ENCODE peak calls at places on chromosomes 5 and 9, in four cellular contexts. X is CD14-positive monocyte, U is GM12865, H is fibroblast of mammary gland. I is an unnamed sample.

GRCh38 chr9:36802171-36802920 is 229.7 kb downstream of the MELK start:
- DNase-seq in X (no peak), U (no peak), H (peak; percentile 30), I (no peak)

GRCh38 chr5:113059232-113059805 is 82.7 kb downstream of the DCP2 start:
- DNase-seq in X (no peak), U (no peak), H (peak; percentile 90), I (no peak)

GRCh38 chr9:124779368-124780059 is 2.6 kb downstream of the OLFML2A start:
- DNase-seq in X (no peak), U (no peak), H (peak; percentile 95), I (peak; percentile 69)

GRCh38 chr5:50717615-50718014 is 51.2 kb downstream of the PARP8 start:
- DNase-seq in X (no peak), U (no peak), H (no peak), I (no peak)

GRCh38 chr9:111983484-111983908 is 86.9 kb downstream of the UGCG start:
- DNase-seq in X (no peak), U (peak; percentile 93), H (no peak), I (no peak)

GRCh38 chr9:120583958-120584369 is 4.0 kb upstream of the CDK5RAP2 start:
- DNase-seq in X (peak; percentile 78), U (peak; percentile 91), H (peak; percentile 82), I (no peak)

GRCh38 chr9:100408541-100409175 is 18.3 kb upstream of the MSANTD3 start:
- DNase-seq in X (no peak), U (no peak), H (no peak), I (no peak)

GRCh38 chr9:109907400-109907799 is 127.4 kb downstream of the PALM2AKAP2 start:
- DNase-seq in X (no peak), U (peak; percentile 90), H (no peak), I (no peak)

GRCh38 chr5:98248949-98249348 is 524.5 kb upstream of the RGMB start:
- DNase-seq in X (no peak), U (no peak), H (peak; percentile 92), I (no peak)

GRCh38 chr9:22446589-22446949 is at the start of gene DMRTA1:
- DNase-seq in X (no peak), U (no peak), H (peak; percentile 48), I (no peak)

GRCh38 chr9:130433168-130433946 is 11.4 kb upstream of the ASS1 start:
- DNase-seq in X (no peak), U (peak; percentile 18), H (no peak), I (no peak)

GRCh38 chr5:33441241-33441844 is 578 bp downstream of the TARS1 start:
- DNase-seq in X (no peak), U (peak; percentile 51), H (no peak), I (no peak)

GRCh38 chr5:132058646-132059042 is 1.8 kb upstream of the IL3 start:
- DNase-seq in X (no peak), U (no peak), H (no peak), I (no peak)

GRCh38 chr5:168798065-168799023 is 219.2 kb upstream of the PANK3 start:
- DNase-seq in X (no peak), U (no peak), H (no peak), I (no peak)

GRCh38 chr9:135476561-135476960 is 3.0 kb upstream of the PPP1R26 start:
- DNase-seq in X (no peak), U (no peak), H (no peak), I (no peak)

GRCh38 chr9:87076825-87077224 is 129.5 kb upstream of the GAS1 start:
- DNase-seq in X (no peak), U (no peak), H (peak; percentile 47), I (no peak)

GRCh38 chr5:172849636-172850453 is 15.8 kb downstream of the ERGIC1 start:
- DNase-seq in X (no peak), U (peak; percentile 84), H (peak; percentile 75), I (no peak)

GRCh38 chr9:137506274-137506673 is 43.9 kb downstream of the PNPLA7 start:
- DNase-seq in X (no peak), U (no peak), H (no peak), I (no peak)

GRCh38 chr9:79551586-79551985 is 20.2 kb upstream of the TLE4 start:
- DNase-seq in X (no peak), U (no peak), H (no peak), I (no peak)

DNA sequence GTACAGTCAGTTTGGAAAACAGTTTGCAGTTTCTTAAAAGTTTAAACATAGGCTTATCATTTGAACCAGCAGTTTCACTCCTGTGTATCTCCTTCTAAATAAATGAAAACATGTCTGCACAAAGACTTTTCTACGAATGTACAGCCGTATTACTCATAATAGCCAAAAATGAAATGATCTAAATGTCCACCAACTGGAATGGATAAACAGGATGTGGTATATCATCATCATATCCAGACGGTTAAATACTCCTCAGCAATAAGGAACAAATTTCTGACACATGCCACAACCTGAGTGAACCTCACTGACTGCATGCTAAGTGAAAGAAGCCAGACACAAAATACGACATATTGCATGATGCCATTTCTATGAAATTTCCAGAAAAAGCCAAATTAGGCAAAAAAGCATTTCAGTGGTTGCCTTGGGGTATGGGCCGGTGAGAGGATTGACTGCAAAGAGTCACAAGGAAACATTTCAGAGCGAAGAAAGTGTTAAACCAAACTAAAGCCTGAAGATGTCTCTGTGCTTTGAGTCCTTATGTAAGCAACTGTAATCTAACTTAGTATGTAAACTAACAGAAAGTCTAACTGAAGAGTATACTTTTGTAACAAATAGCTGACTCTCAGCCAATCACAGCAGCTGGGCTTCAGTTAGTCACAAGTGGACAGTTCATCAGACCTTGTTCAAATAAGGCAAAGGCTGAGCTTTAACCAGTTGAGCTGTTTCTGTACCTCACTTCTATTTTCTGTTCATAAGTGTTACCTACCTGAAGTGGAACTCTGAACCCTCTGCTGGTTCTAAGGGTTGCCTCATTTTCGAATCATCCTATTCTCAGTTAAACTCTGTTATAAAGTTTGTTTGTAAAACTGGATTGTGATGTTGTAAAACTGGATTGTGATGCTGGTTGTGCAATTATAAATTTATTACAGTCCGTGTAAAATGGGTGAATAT is 65.2 kb downstream of the TRIO start:
- DNase-seq in X (no peak), U (peak; percentile 93), H (peak; percentile 94), I (no peak)
- TF ChIP-seq CTCF in X (peak; percentile 24), U (peak; percentile 31), H (no peak), I (no peak)

DNA sequence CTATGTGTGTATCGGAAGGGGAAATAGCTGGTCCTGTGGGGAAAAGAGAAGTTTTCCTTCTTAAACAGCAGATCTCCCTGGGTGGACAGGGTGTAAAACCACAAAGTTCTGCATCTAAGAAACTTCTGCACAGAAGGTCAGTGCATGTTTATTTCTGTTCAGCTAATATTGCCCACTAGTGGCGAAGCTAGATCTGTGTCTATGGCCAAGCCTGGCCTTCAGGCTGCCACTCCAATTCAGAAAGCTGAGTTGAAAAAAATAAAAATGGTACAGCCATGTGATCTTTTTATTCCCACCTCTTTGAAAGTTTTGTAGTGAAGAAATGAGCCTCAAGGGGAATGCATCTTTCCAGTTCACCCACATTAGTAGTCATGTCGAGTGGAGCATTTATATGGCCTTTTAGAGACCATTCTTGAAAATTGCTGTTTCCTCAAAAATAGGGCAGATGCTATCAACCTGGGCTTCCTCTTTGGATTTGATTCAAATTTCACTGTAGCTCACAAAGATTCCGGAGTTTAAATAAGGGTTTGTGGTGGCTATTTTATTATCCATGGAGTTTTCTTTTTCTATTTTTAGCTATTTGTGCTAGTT is 488.0 kb downstream of the PRELID2 start:
- DNase-seq in X (no peak), U (peak; percentile 10), H (peak; percentile 55), I (no peak)
- TF ChIP-seq CTCF in X (no peak), U (peak; percentile 37), H (peak; percentile 79), I (peak; percentile 90)

GRCh38 chr5:36214434-36214833 is 27.3 kb downstream of the NADK2 start:
- DNase-seq in X (no peak), U (no peak), H (peak; percentile 8), I (no peak)
- TF ChIP-seq CTCF in X (no peak), U (no peak), H (no peak), I (peak; percentile 51)

GRCh38 chr5:142600611-142601360 is 85.1 kb downstream of the FGF1 start:
- DNase-seq in X (no peak), U (no peak), H (peak; percentile 49), I (no peak)

GRCh38 chr5:142600092-142600491 is 85.8 kb downstream of the FGF1 start:
- DNase-seq in X (no peak), U (no peak), H (no peak), I (no peak)

GRCh38 chr5:142598338-142598700 is 87.6 kb downstream of the FGF1 start:
- DNase-seq in X (no peak), U (no peak), H (no peak), I (no peak)

GRCh38 chr5:142602720-142603245 is 83.1 kb downstream of the FGF1 start:
- DNase-seq in X (no peak), U (no peak), H (no peak), I (no peak)

GRCh38 chr5:142601432-142601831 is 84.5 kb downstream of the FGF1 start:
- DNase-seq in X (no peak), U (no peak), H (no peak), I (no peak)
- TF ChIP-seq CTCF in X (peak; percentile 21), U (no peak), H (peak; percentile 2), I (peak; percentile 50)

DNA sequence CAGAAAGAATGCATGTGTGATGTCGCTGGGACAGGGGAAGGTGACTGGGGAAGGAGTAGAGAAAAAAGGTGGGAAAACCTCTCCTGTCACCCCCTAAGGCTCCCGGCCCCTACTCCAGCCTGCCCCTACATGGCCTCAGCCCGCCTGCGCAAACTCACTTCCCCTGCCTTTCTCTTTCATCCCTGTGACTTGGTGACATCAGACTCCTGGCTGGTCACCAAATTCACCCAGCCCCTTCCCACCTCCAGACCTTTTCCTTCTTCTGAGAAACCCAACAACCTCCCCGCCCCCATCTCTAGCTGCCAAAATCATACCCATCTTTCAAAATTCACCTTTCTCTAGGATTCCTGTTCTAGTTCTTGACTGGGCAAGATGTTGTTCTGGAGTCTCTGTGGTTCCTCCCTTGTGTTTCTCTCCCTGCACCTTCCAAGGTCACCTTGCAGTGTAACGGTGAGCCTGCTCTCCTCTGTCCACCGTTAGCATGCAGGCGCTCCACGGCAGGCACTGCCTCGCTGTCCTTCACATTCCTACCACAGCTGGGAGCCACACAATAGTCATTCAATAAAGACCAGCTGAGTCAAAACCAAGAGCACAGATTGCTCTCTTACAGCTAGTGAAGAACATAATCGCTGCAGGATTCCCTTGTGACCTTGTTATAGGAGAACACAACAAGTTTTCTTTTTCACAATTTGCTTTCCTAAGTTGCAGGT is 134.5 kb downstream of the FANCC start:
- DNase-seq in X (no peak), U (no peak), H (no peak), I (no peak)
- TF ChIP-seq CTCF in X (no peak), U (no peak), H (no peak), I (peak; percentile 62)

GRCh38 chr9:27248702-27249101 is 48.2 kb downstream of the EQTN start:
- DNase-seq in X (no peak), U (no peak), H (peak; percentile 8), I (no peak)

DNA sequence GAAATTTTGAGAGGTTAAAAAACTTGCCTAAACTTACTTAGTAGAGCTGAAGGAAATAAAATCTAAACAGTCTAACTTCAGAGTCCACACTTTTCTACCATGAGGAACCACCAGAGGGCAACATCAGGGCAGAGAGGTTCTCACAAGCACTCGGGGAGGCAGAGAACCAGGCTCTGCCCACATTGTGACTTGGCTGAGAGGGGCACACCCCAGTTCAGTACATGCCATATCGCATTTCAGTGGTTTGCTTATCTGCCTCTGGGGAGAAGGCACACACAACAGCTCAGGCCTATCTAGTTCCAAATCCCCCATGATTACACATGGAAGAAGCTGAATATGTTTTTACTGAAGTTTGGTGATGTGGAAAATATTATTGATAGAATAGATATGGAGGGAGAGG is 49.2 kb downstream of the EQTN start:
- DNase-seq in X (no peak), U (peak; percentile 41), H (peak; percentile 56), I (no peak)
- TF ChIP-seq CTCF in X (peak; percentile 57), U (peak; percentile 67), H (peak; percentile 82), I (peak; percentile 82)